ENCODE peak calls at places on chromosome 6, in six cellular contexts. R is mesendoderm; D is mesothelial cell of epicardium; V is hippocampal formation; Q is stimulated activated CD4-positive, alpha-beta T cell treated with anti-CD3 and anti-CD28 coated beads, Interleukin-1b, Interleukin-23, amount 100 ng/mL, for 4 hours; J is activated naive CD8-positive, alpha-beta T cell treated with anti-CD3 and anti-CD28 coated beads for 36 hours. M is an unnamed sample.

GRCh38 chr6:88380083-88380482 is 213.9 kb upstream of the CNR1 start:
- DNase-seq in D (no peak), Q (no peak), V (peak), J (no peak), R (no peak), M (no peak)

GRCh38 chr6:20791932-20792331 is 257.7 kb downstream of the CDKAL1 start:
- DNase-seq in Q (no peak), D (no peak), V (no peak), R (no peak), J (no peak), M (no peak)

GRCh38 chr6:22302828-22303227 is 6.0 kb upstream of the PRL start:
- DNase-seq in V (no peak), Q (no peak), D (no peak), J (no peak), R (no peak), M (no peak)

GRCh38 chr6:18260448-18261106 is 3.8 kb downstream of the DEK start:
- DNase-seq in J (peak), R (peak), D (no peak), V (no peak), Q (no peak), M (no peak)

GRCh38 chr6:17352302-17352701 is 41.1 kb upstream of the CAP2 start:
- DNase-seq in V (no peak), Q (no peak), R (no peak), J (no peak), D (no peak), M (no peak)

GRCh38 chr6:116572162-116572561 is 858 bp downstream of the RWDD1 start:
- DNase-seq in D (no peak), R (peak), V (no peak), Q (no peak), J (no peak), M (no peak)

GRCh38 chr6:106159531-106159940 is 73.4 kb downstream of the PRDM1 start:
- DNase-seq in R (no peak), D (no peak), V (no peak), Q (no peak), J (no peak), M (no peak)

GRCh38 chr6:106094261-106094963 is 8.3 kb downstream of the PRDM1 start:
- DNase-seq in Q (no peak), D (no peak), R (no peak), V (no peak), J (no peak), M (no peak)

GRCh38 chr6:71721642-71722041 is 164.7 kb upstream of the RIMS1 start:
- DNase-seq in R (no peak), V (no peak), Q (no peak), D (no peak), J (no peak), M (no peak)

GRCh38 chr6:98835149-98836024 is 1.0 kb downstream of the POU3F2 start:
- DNase-seq in J (no peak), R (peak), Q (no peak), V (no peak), D (peak), M (no peak)

GRCh38 chr6:42764883-42765653 is 16.8 kb upstream of the BICRAL start:
- DNase-seq in J (no peak), R (no peak), D (no peak), Q (no peak), V (no peak), M (no peak)

GRCh38 chr6:144659735-144660246 is 374.7 kb downstream of the UTRN start:
- DNase-seq in D (no peak), V (no peak), Q (no peak), J (no peak), R (no peak), M (no peak)

GRCh38 chr6:165820407-165820806 is 157.4 kb upstream of the PDE10A start:
- DNase-seq in V (no peak), Q (no peak), R (peak), J (no peak), D (no peak), M (no peak)

GRCh38 chr6:137781639-137782038 is 85.4 kb upstream of the TNFAIP3 start:
- DNase-seq in V (no peak), J (no peak), D (no peak), Q (no peak), R (no peak), M (no peak)

GRCh38 chr6:10690651-10691445 is 3.6 kb downstream of the C6orf52 start:
- DNase-seq in Q (no peak), R (no peak), D (no peak), V (no peak), J (no peak), M (no peak)

GRCh38 chr6:154410619-154411044 is 54.0 kb upstream of the IPCEF1 start:
- DNase-seq in D (no peak), V (peak), R (peak), J (no peak), Q (no peak), M (no peak)

GRCh38 chr6:26155066-26155925 is 68.1 kb downstream of the HFE start:
- DNase-seq in J (no peak), R (peak), V (no peak), D (no peak), Q (no peak), M (no peak)

GRCh38 chr6:29946380-29946779 is 4.0 kb downstream of the HLA-A start:
- DNase-seq in D (no peak), J (no peak), Q (no peak), R (no peak), V (no peak), M (no peak)

GRCh38 chr6:41488392-41489129 is 57.6 kb upstream of the FOXP4 start:
- DNase-seq in J (no peak), V (no peak), R (peak), D (no peak), Q (no peak), M (peak)

GRCh38 chr6:63572733-63573139 is 456 bp downstream of the LOC128125822 start:
- DNase-seq in J (no peak), D (peak), V (peak), R (no peak), Q (no peak), M (no peak)

GRCh38 chr6:31358302-31358701 is 1.3 kb upstream of the HLA-B start:
- DNase-seq in R (no peak), D (no peak), V (no peak), Q (no peak), J (no peak), M (no peak)

GRCh38 chr6:159043236-159043635 is 1.6 kb downstream of the TAGAP start:
- DNase-seq in Q (no peak), J (no peak), D (no peak), R (no peak), V (no peak), M (no peak)

M was measured in progenitor cell of endocrine pancreas.